ENCODE peak calls at places on chromosomes 5 and 9, in five cellular contexts. One of them, this sample, is unnamed.

GRCh38 chr9:127136081-127136879 is 13.8 kb upstream of the ANGPTL2 start:
- DNase-seq in HTR-8/SVneo: no peak
- DNase-seq in adipocyte: no peak
- DNase-seq in ELF-1: no peak
- DNase-seq in stimulated activated CD4-positive, alpha-beta T cell treated with anti-CD3 and anti-CD28 coated beads, Interleukin-1b, Interleukin-23, amount 100 ng/mL, for 1 hour: no peak
- DNase-seq in this sample: no peak

GRCh38 chr9:104776787-104777186 is 12.9 kb downstream of the NIPSNAP3B start:
- DNase-seq in HTR-8/SVneo: no peak
- DNase-seq in adipocyte: no peak
- DNase-seq in stimulated activated CD4-positive, alpha-beta T cell treated with anti-CD3 and anti-CD28 coated beads, Interleukin-1b, Interleukin-23, amount 100 ng/mL, for 1 hour: no peak
- DNase-seq in ELF-1: no peak
- DNase-seq in this sample: no peak

GRCh38 chr5:170273968-170274710 is 23.4 kb downstream of the LCP2 start:
- DNase-seq in HTR-8/SVneo: peak
- DNase-seq in stimulated activated CD4-positive, alpha-beta T cell treated with anti-CD3 and anti-CD28 coated beads, Interleukin-1b, Interleukin-23, amount 100 ng/mL, for 1 hour: no peak
- DNase-seq in adipocyte: no peak
- DNase-seq in ELF-1: peak
- DNase-seq in this sample: no peak

GRCh38 chr9:81894891-81895290 is 33.3 kb upstream of the SPATA31D4 start:
- DNase-seq in ELF-1: no peak
- DNase-seq in adipocyte: no peak
- DNase-seq in HTR-8/SVneo: no peak
- DNase-seq in stimulated activated CD4-positive, alpha-beta T cell treated with anti-CD3 and anti-CD28 coated beads, Interleukin-1b, Interleukin-23, amount 100 ng/mL, for 1 hour: no peak
- DNase-seq in this sample: no peak

GRCh38 chr9:121169094-121169601 is 32.5 kb downstream of the RAB14 start:
- DNase-seq in HTR-8/SVneo: no peak
- DNase-seq in stimulated activated CD4-positive, alpha-beta T cell treated with anti-CD3 and anti-CD28 coated beads, Interleukin-1b, Interleukin-23, amount 100 ng/mL, for 1 hour: no peak
- DNase-seq in adipocyte: no peak
- DNase-seq in ELF-1: no peak
- DNase-seq in this sample: no peak

GRCh38 chr5:78628260-78629024 is 20.1 kb downstream of the LHFPL2 start:
- DNase-seq in ELF-1: peak
- DNase-seq in HTR-8/SVneo: no peak
- DNase-seq in adipocyte: peak
- DNase-seq in stimulated activated CD4-positive, alpha-beta T cell treated with anti-CD3 and anti-CD28 coated beads, Interleukin-1b, Interleukin-23, amount 100 ng/mL, for 1 hour: no peak
- DNase-seq in this sample: no peak

GRCh38 chr5:179860301-179860700 is 1.7 kb upstream of the MRNIP start:
- DNase-seq in adipocyte: no peak
- DNase-seq in HTR-8/SVneo: no peak
- DNase-seq in ELF-1: peak
- DNase-seq in stimulated activated CD4-positive, alpha-beta T cell treated with anti-CD3 and anti-CD28 coated beads, Interleukin-1b, Interleukin-23, amount 100 ng/mL, for 1 hour: no peak
- DNase-seq in this sample: no peak

GRCh38 chr5:168022761-168023160 is 268.7 kb upstream of the WWC1 start:
- DNase-seq in ELF-1: no peak
- DNase-seq in stimulated activated CD4-positive, alpha-beta T cell treated with anti-CD3 and anti-CD28 coated beads, Interleukin-1b, Interleukin-23, amount 100 ng/mL, for 1 hour: no peak
- DNase-seq in HTR-8/SVneo: no peak
- DNase-seq in adipocyte: no peak
- DNase-seq in this sample: no peak

GRCh38 chr5:177478711-177479646 is 5.5 kb upstream of the DBN1 start:
- DNase-seq in ELF-1: no peak
- DNase-seq in stimulated activated CD4-positive, alpha-beta T cell treated with anti-CD3 and anti-CD28 coated beads, Interleukin-1b, Interleukin-23, amount 100 ng/mL, for 1 hour: no peak
- DNase-seq in adipocyte: peak
- DNase-seq in HTR-8/SVneo: no peak
- DNase-seq in this sample: peak

GRCh38 chr9:126957687-126958053 is 43.1 kb downstream of the RALGPS1 start:
- DNase-seq in adipocyte: peak
- DNase-seq in stimulated activated CD4-positive, alpha-beta T cell treated with anti-CD3 and anti-CD28 coated beads, Interleukin-1b, Interleukin-23, amount 100 ng/mL, for 1 hour: no peak
- DNase-seq in ELF-1: no peak
- DNase-seq in HTR-8/SVneo: peak
- DNase-seq in this sample: no peak

GRCh38 chr9:93677061-93677571 is 100.7 kb downstream of the PHF2 start:
- DNase-seq in stimulated activated CD4-positive, alpha-beta T cell treated with anti-CD3 and anti-CD28 coated beads, Interleukin-1b, Interleukin-23, amount 100 ng/mL, for 1 hour: no peak
- DNase-seq in HTR-8/SVneo: no peak
- DNase-seq in ELF-1: peak
- DNase-seq in adipocyte: no peak
- DNase-seq in this sample: no peak

GRCh38 chr5:161022151-161022550 is 170.1 kb upstream of the ATP10B start:
- DNase-seq in adipocyte: no peak
- DNase-seq in stimulated activated CD4-positive, alpha-beta T cell treated with anti-CD3 and anti-CD28 coated beads, Interleukin-1b, Interleukin-23, amount 100 ng/mL, for 1 hour: no peak
- DNase-seq in HTR-8/SVneo: no peak
- DNase-seq in ELF-1: no peak
- DNase-seq in this sample: no peak

GRCh38 chr9:111959960-111960359 is 63.3 kb downstream of the UGCG start:
- DNase-seq in HTR-8/SVneo: no peak
- DNase-seq in ELF-1: no peak
- DNase-seq in adipocyte: no peak
- DNase-seq in stimulated activated CD4-positive, alpha-beta T cell treated with anti-CD3 and anti-CD28 coated beads, Interleukin-1b, Interleukin-23, amount 100 ng/mL, for 1 hour: no peak
- DNase-seq in this sample: no peak

GRCh38 chr9:1871486-1872181 is 143.5 kb upstream of the SMARCA2 start:
- DNase-seq in ELF-1: no peak
- DNase-seq in adipocyte: peak
- DNase-seq in HTR-8/SVneo: no peak
- DNase-seq in stimulated activated CD4-positive, alpha-beta T cell treated with anti-CD3 and anti-CD28 coated beads, Interleukin-1b, Interleukin-23, amount 100 ng/mL, for 1 hour: no peak
- DNase-seq in this sample: no peak

GRCh38 chr9:106697799-106698591 is 165.0 kb upstream of the ZNF462 start:
- DNase-seq in ELF-1: no peak
- DNase-seq in adipocyte: peak
- DNase-seq in HTR-8/SVneo: no peak
- DNase-seq in stimulated activated CD4-positive, alpha-beta T cell treated with anti-CD3 and anti-CD28 coated beads, Interleukin-1b, Interleukin-23, amount 100 ng/mL, for 1 hour: no peak
- DNase-seq in this sample: peak

GRCh38 chr9:121645003-121645402 is 6.4 kb upstream of the DAB2IP start:
- DNase-seq in HTR-8/SVneo: no peak
- DNase-seq in adipocyte: no peak
- DNase-seq in stimulated activated CD4-positive, alpha-beta T cell treated with anti-CD3 and anti-CD28 coated beads, Interleukin-1b, Interleukin-23, amount 100 ng/mL, for 1 hour: no peak
- DNase-seq in ELF-1: no peak
- DNase-seq in this sample: peak

This sample was measured in hypothalamus.